ENCODE peak calls at places on chromosomes 2 and 18, in five cellular contexts. One of them, this sample, is unnamed.

GRCh38 chr18:56267334-56267733 is 371.1 kb downstream of the TXNL1 start:
- DNase-seq in mesenchymal stem cell: no peak
- DNase-seq in trophoblast cell: no peak
- DNase-seq in neuronal stem cell: no peak
- DNase-seq in IMR-90: no peak
- DNase-seq in this sample: no peak

GRCh38 chr2:215749092-215749957 is 264.0 kb downstream of the MREG start:
- DNase-seq in mesenchymal stem cell: peak
- DNase-seq in trophoblast cell: peak
- DNase-seq in neuronal stem cell: no peak
- DNase-seq in IMR-90: peak
- DNase-seq in this sample: no peak

GRCh38 chr2:230230087-230230486 is 4.6 kb downstream of the SP140 start:
- DNase-seq in mesenchymal stem cell: peak
- DNase-seq in trophoblast cell: no peak
- DNase-seq in neuronal stem cell: no peak
- DNase-seq in IMR-90: peak
- DNase-seq in this sample: peak

GRCh38 chr18:25300492-25300891 is 51.5 kb downstream of the ZNF521 start:
- DNase-seq in mesenchymal stem cell: no peak
- DNase-seq in trophoblast cell: no peak
- DNase-seq in neuronal stem cell: no peak
- DNase-seq in IMR-90: no peak
- DNase-seq in this sample: no peak

GRCh38 chr18:26312196-26312595 is 86.0 kb downstream of the TAF4B start:
- DNase-seq in mesenchymal stem cell: no peak
- DNase-seq in trophoblast cell: no peak
- DNase-seq in neuronal stem cell: peak
- DNase-seq in IMR-90: no peak
- DNase-seq in this sample: peak

GRCh38 chr2:195536863-195537262 is 120.2 kb upstream of the SLC39A10 start:
- DNase-seq in mesenchymal stem cell: no peak
- DNase-seq in trophoblast cell: no peak
- DNase-seq in neuronal stem cell: no peak
- DNase-seq in IMR-90: no peak
- DNase-seq in this sample: no peak

GRCh38 chr18:48007955-48008701 is 77.7 kb upstream of the SMAD2 start:
- DNase-seq in mesenchymal stem cell: peak
- DNase-seq in trophoblast cell: peak
- DNase-seq in neuronal stem cell: peak
- DNase-seq in IMR-90: no peak
- DNase-seq in this sample: peak

GRCh38 chr18:70368903-70369302 is 80.1 kb downstream of the SOCS6 start:
- DNase-seq in mesenchymal stem cell: no peak
- DNase-seq in trophoblast cell: no peak
- DNase-seq in neuronal stem cell: no peak
- DNase-seq in IMR-90: no peak
- DNase-seq in this sample: no peak

GRCh38 chr2:50763776-50764175 is 268.2 kb downstream of the NRXN1 start:
- DNase-seq in mesenchymal stem cell: peak
- DNase-seq in trophoblast cell: no peak
- DNase-seq in neuronal stem cell: no peak
- DNase-seq in IMR-90: peak
- DNase-seq in this sample: peak

GRCh38 chr2:16335947-16336346 is 329.7 kb downstream of the CYRIA start:
- DNase-seq in mesenchymal stem cell: no peak
- DNase-seq in trophoblast cell: no peak
- DNase-seq in neuronal stem cell: no peak
- DNase-seq in IMR-90: no peak
- DNase-seq in this sample: no peak

GRCh38 chr2:226327830-226328229 is 471.8 kb downstream of the IRS1 start:
- DNase-seq in mesenchymal stem cell: no peak
- DNase-seq in trophoblast cell: no peak
- DNase-seq in neuronal stem cell: no peak
- DNase-seq in IMR-90: no peak
- DNase-seq in this sample: no peak

GRCh38 chr2:200356306-200356705 is 49.8 kb downstream of the SPATS2L start:
- DNase-seq in mesenchymal stem cell: no peak
- DNase-seq in trophoblast cell: no peak
- DNase-seq in neuronal stem cell: no peak
- DNase-seq in IMR-90: peak
- DNase-seq in this sample: no peak

GRCh38 chr2:78592547-78592946 is 433.0 kb upstream of the REG3G start:
- DNase-seq in mesenchymal stem cell: no peak
- DNase-seq in trophoblast cell: no peak
- DNase-seq in neuronal stem cell: peak
- DNase-seq in IMR-90: no peak
- DNase-seq in this sample: peak

GRCh38 chr18:42025491-42025890 is 70.5 kb downstream of the PIK3C3 start:
- DNase-seq in mesenchymal stem cell: no peak
- DNase-seq in trophoblast cell: no peak
- DNase-seq in neuronal stem cell: no peak
- DNase-seq in IMR-90: no peak
- DNase-seq in this sample: no peak

GRCh38 chr2:26184086-26184485 is 11.2 kb downstream of the GAREM2 start:
- DNase-seq in mesenchymal stem cell: no peak
- DNase-seq in trophoblast cell: no peak
- DNase-seq in neuronal stem cell: no peak
- DNase-seq in IMR-90: no peak
- DNase-seq in this sample: no peak

GRCh38 chr18:21074336-21075323 is 37.0 kb downstream of the ROCK1 start:
- DNase-seq in mesenchymal stem cell: no peak
- DNase-seq in trophoblast cell: peak
- DNase-seq in neuronal stem cell: no peak
- DNase-seq in IMR-90: no peak
- DNase-seq in this sample: peak

GRCh38 chr2:230909841-230910545 is 15.0 kb downstream of the GPR55 start:
- DNase-seq in mesenchymal stem cell: no peak
- DNase-seq in trophoblast cell: no peak
- DNase-seq in neuronal stem cell: no peak
- DNase-seq in IMR-90: no peak
- DNase-seq in this sample: no peak

GRCh38 chr2:220341014-220341413 is 713.6 kb downstream of the SLC4A3 start:
- DNase-seq in mesenchymal stem cell: no peak
- DNase-seq in trophoblast cell: no peak
- DNase-seq in neuronal stem cell: no peak
- DNase-seq in IMR-90: peak
- DNase-seq in this sample: no peak

GRCh38 chr2:27262379-27263286 is at the start of gene SLC30A3:
- DNase-seq in mesenchymal stem cell: peak
- DNase-seq in trophoblast cell: no peak
- DNase-seq in neuronal stem cell: peak
- DNase-seq in IMR-90: no peak
- DNase-seq in this sample: no peak

GRCh38 chr2:236712304-236712703 is 142.7 kb downstream of the ACKR3 start:
- DNase-seq in mesenchymal stem cell: peak
- DNase-seq in trophoblast cell: no peak
- DNase-seq in neuronal stem cell: no peak
- DNase-seq in IMR-90: peak
- DNase-seq in this sample: no peak

GRCh38 chr2:70463581-70463980 is 90.0 kb downstream of the TGFA start:
- DNase-seq in mesenchymal stem cell: no peak
- DNase-seq in trophoblast cell: no peak
- DNase-seq in neuronal stem cell: no peak
- DNase-seq in IMR-90: no peak
- DNase-seq in this sample: no peak

GRCh38 chr18:49561127-49561376 is 805 bp upstream of the LIPG start:
- DNase-seq in mesenchymal stem cell: peak
- DNase-seq in trophoblast cell: no peak
- DNase-seq in neuronal stem cell: peak
- DNase-seq in IMR-90: no peak
- DNase-seq in this sample: no peak
- H2BK120ac ChIP-seq in mesenchymal stem cell: no peak
- H2BK120ac ChIP-seq in trophoblast cell: no peak
- H2BK120ac ChIP-seq in neuronal stem cell: peak
- H2BK120ac ChIP-seq in IMR-90: no peak
- H2BK120ac ChIP-seq in this sample: no peak

GRCh38 chr2:54957321-54957999 is 92.8 kb downstream of the RTN4 start:
- DNase-seq in mesenchymal stem cell: no peak
- DNase-seq in trophoblast cell: no peak
- DNase-seq in neuronal stem cell: no peak
- DNase-seq in IMR-90: no peak
- DNase-seq in this sample: peak
- H2BK120ac ChIP-seq in mesenchymal stem cell: no peak
- H2BK120ac ChIP-seq in trophoblast cell: no peak
- H2BK120ac ChIP-seq in neuronal stem cell: no peak
- H2BK120ac ChIP-seq in IMR-90: no peak
- H2BK120ac ChIP-seq in this sample: no peak

DNA sequence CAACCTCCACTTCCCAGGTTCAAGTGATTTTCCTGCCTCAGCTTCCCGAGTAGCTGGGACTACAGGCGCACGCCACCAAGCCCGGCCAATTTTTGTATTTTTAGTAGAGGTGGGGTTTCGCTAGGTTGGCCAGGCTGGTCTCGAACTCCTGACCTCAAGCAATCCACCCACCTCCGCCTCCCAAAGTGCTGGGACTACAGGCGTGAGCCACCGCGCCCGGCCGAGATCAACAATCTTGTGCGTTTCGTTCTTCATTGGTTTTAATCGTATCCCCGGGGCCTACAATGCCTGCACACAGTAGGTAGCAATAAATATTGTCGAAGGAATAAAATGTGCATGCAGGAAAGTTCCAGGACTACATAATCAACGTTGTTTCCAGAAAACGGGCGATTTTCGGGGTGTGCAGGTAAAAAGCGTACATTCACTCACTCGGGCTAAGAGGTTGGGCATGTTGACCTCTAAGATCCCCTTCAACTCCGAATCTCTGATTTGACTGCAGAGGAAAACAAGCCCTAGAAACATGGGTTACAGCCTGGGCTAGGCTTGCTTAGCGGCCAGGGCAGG is 2.7 kb upstream of the SOS1 start:
- DNase-seq in mesenchymal stem cell: no peak
- DNase-seq in trophoblast cell: no peak
- DNase-seq in neuronal stem cell: no peak
- DNase-seq in IMR-90: no peak
- DNase-seq in this sample: no peak
- H2BK120ac ChIP-seq in mesenchymal stem cell: peak
- H2BK120ac ChIP-seq in trophoblast cell: peak
- H2BK120ac ChIP-seq in neuronal stem cell: no peak
- H2BK120ac ChIP-seq in IMR-90: peak
- H2BK120ac ChIP-seq in this sample: no peak

GRCh38 chr2:60998628-60999545 is 18.6 kb upstream of the PEX13 start:
- DNase-seq in mesenchymal stem cell: peak
- DNase-seq in trophoblast cell: no peak
- DNase-seq in neuronal stem cell: peak
- DNase-seq in IMR-90: peak
- DNase-seq in this sample: peak

GRCh38 chr2:60992985-60993392 is 24.5 kb upstream of the PEX13 start:
- DNase-seq in mesenchymal stem cell: no peak
- DNase-seq in trophoblast cell: no peak
- DNase-seq in neuronal stem cell: no peak
- DNase-seq in IMR-90: no peak
- DNase-seq in this sample: no peak

GRCh38 chr2:60991644-60992043 is 25.9 kb upstream of the PEX13 start:
- DNase-seq in mesenchymal stem cell: no peak
- DNase-seq in trophoblast cell: no peak
- DNase-seq in neuronal stem cell: no peak
- DNase-seq in IMR-90: no peak
- DNase-seq in this sample: no peak

DNA sequence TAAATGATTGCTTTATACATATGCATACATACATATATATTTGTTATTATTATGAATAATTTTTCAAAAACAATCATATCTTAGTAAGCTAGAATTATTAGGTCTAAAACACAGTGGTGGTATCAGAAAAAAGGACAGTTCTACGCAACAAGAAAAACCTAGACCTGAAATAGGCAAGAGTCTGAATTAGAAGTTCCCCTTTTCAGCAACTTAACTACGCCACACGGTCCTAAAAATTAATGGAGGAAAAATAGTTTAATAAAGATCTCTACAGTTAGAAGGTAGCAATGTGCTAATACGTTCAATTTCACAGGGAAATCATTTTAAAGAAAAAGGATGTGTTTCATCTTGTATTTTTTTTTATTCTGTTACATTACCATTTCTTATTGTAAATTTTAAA is 22.1 kb upstream of the PEX13 start:
- DNase-seq in mesenchymal stem cell: no peak
- DNase-seq in trophoblast cell: no peak
- DNase-seq in neuronal stem cell: no peak
- DNase-seq in IMR-90: no peak
- DNase-seq in this sample: no peak
- H2BK120ac ChIP-seq in mesenchymal stem cell: no peak
- H2BK120ac ChIP-seq in trophoblast cell: no peak
- H2BK120ac ChIP-seq in neuronal stem cell: no peak
- H2BK120ac ChIP-seq in IMR-90: no peak
- H2BK120ac ChIP-seq in this sample: no peak

DNA sequence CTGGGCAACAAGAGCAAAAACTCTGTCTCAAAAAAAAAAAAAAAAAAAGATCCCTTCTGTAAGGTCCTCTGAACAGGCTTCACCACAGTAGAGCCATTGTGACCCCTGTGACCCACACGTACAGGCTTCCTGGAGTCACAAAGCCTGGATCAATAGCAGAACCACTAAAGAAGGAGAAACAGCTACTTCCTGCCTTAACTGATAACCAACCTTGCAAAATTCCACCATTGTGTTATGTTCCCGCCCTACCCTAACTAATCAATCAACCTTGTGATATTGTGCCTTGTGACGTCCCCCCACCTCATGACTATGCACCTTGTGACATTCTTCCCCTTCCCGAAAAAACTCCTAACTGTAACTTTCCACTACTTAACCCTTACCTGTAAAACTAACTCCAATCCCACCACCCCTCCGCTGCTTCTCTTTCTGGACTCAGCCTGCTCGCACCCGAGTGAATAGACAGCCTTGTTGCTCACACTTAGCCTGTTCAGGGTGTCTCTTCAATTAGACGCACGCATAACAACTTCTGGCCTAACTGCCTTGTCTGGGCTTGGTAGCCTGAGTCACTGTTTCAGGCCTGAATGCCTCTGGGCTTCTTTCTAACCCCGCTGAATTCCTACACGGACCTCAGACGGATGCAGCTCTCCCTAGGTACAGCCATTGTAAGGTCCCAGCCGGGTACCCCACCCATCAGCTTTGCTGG is 13.9 kb downstream of the SCYGR8 start:
- DNase-seq in mesenchymal stem cell: no peak
- DNase-seq in trophoblast cell: peak
- DNase-seq in neuronal stem cell: no peak
- DNase-seq in IMR-90: no peak
- DNase-seq in this sample: peak
- H2BK120ac ChIP-seq in mesenchymal stem cell: no peak
- H2BK120ac ChIP-seq in trophoblast cell: peak
- H2BK120ac ChIP-seq in neuronal stem cell: no peak
- H2BK120ac ChIP-seq in IMR-90: no peak
- H2BK120ac ChIP-seq in this sample: no peak

GRCh38 chr2:309148-309969 is 21.5 kb upstream of the ALKAL2 start:
- DNase-seq in mesenchymal stem cell: no peak
- DNase-seq in trophoblast cell: no peak
- DNase-seq in neuronal stem cell: no peak
- DNase-seq in IMR-90: no peak
- DNase-seq in this sample: peak
- H2BK120ac ChIP-seq in mesenchymal stem cell: no peak
- H2BK120ac ChIP-seq in trophoblast cell: no peak
- H2BK120ac ChIP-seq in neuronal stem cell: no peak
- H2BK120ac ChIP-seq in IMR-90: no peak
- H2BK120ac ChIP-seq in this sample: no peak

This sample was measured in mesendoderm.